ENCODE peak calls at places on chromosomes 3 and 15, in seven cellular contexts. One of them, this sample, is unnamed.
A peak's percentile ranks its signal among the peaks of the same experiment; 100 is the strongest.

GRCh38 chr3:52246728-52247454 is 1.3 kb downstream of the PPM1M start:
- DNase-seq in SJSA1: no peak
- DNase-seq in cardiac muscle cell: no peak
- DNase-seq in effector memory CD4-positive, alpha-beta T cell: no peak
- DNase-seq in A549: no peak
- DNase-seq in AG04450: no peak
- DNase-seq in breast epithelium: no peak
- DNase-seq in this sample: no peak

GRCh38 chr3:64291345-64291744 is 66.1 kb upstream of the PRICKLE2 start:
- DNase-seq in A549: peak; percentile 47
- DNase-seq in effector memory CD4-positive, alpha-beta T cell: no peak
- DNase-seq in SJSA1: peak; percentile 46
- DNase-seq in AG04450: peak; percentile 54
- DNase-seq in cardiac muscle cell: peak; percentile 94
- DNase-seq in breast epithelium: no peak
- DNase-seq in this sample: no peak

GRCh38 chr3:48561045-48561736 is 2.4 kb downstream of the UCN2 start:
- DNase-seq in SJSA1: peak; percentile 77
- DNase-seq in breast epithelium: peak; percentile 27
- DNase-seq in cardiac muscle cell: peak; percentile 76
- DNase-seq in A549: no peak
- DNase-seq in AG04450: no peak
- DNase-seq in effector memory CD4-positive, alpha-beta T cell: no peak
- DNase-seq in this sample: peak; percentile 16

GRCh38 chr3:169147246-169148008 is 516.1 kb downstream of the MECOM start:
- DNase-seq in breast epithelium: no peak
- DNase-seq in cardiac muscle cell: peak; percentile 86
- DNase-seq in A549: peak; percentile 25
- DNase-seq in SJSA1: peak; percentile 75
- DNase-seq in AG04450: no peak
- DNase-seq in effector memory CD4-positive, alpha-beta T cell: no peak
- DNase-seq in this sample: no peak

GRCh38 chr3:48899298-48899697 is 616 bp upstream of the SLC25A20 start:
- DNase-seq in AG04450: no peak
- DNase-seq in SJSA1: no peak
- DNase-seq in breast epithelium: no peak
- DNase-seq in effector memory CD4-positive, alpha-beta T cell: no peak
- DNase-seq in A549: no peak
- DNase-seq in cardiac muscle cell: peak; percentile 2
- DNase-seq in this sample: peak; percentile 48

GRCh38 chr3:53478921-53479664 is 15.3 kb upstream of the CACNA1D start:
- DNase-seq in A549: no peak
- DNase-seq in effector memory CD4-positive, alpha-beta T cell: no peak
- DNase-seq in SJSA1: no peak
- DNase-seq in AG04450: no peak
- DNase-seq in breast epithelium: no peak
- DNase-seq in cardiac muscle cell: no peak
- DNase-seq in this sample: no peak

GRCh38 chr15:38707802-38708671 is 143.4 kb upstream of the RASGRP1 start:
- DNase-seq in effector memory CD4-positive, alpha-beta T cell: no peak
- DNase-seq in SJSA1: peak; percentile 63
- DNase-seq in breast epithelium: peak; percentile 23
- DNase-seq in cardiac muscle cell: peak; percentile 76
- DNase-seq in A549: peak; percentile 57
- DNase-seq in AG04450: no peak
- DNase-seq in this sample: peak; percentile 53

GRCh38 chr3:59425371-59425770 is 375.5 kb upstream of the CFAP20DC start:
- DNase-seq in A549: peak; percentile 2
- DNase-seq in effector memory CD4-positive, alpha-beta T cell: no peak
- DNase-seq in breast epithelium: no peak
- DNase-seq in SJSA1: peak; percentile 49
- DNase-seq in cardiac muscle cell: peak; percentile 50
- DNase-seq in AG04450: peak; percentile 82
- DNase-seq in this sample: no peak

GRCh38 chr15:80076321-80077318 is 17.1 kb downstream of the ZFAND6 start:
- DNase-seq in SJSA1: no peak
- DNase-seq in cardiac muscle cell: no peak
- DNase-seq in AG04450: no peak
- DNase-seq in A549: no peak
- DNase-seq in breast epithelium: no peak
- DNase-seq in effector memory CD4-positive, alpha-beta T cell: no peak
- DNase-seq in this sample: no peak

GRCh38 chr3:11591401-11592266 is 52.1 kb downstream of the VGLL4 start:
- DNase-seq in SJSA1: peak; percentile 62
- DNase-seq in cardiac muscle cell: peak; percentile 93
- DNase-seq in breast epithelium: peak; percentile 79
- DNase-seq in A549: no peak
- DNase-seq in AG04450: no peak
- DNase-seq in effector memory CD4-positive, alpha-beta T cell: no peak
- DNase-seq in this sample: no peak

GRCh38 chr15:101145362-101145761 is 106.5 kb downstream of the CHSY1 start:
- DNase-seq in A549: peak; percentile 27
- DNase-seq in cardiac muscle cell: peak; percentile 36
- DNase-seq in AG04450: no peak
- DNase-seq in effector memory CD4-positive, alpha-beta T cell: no peak
- DNase-seq in SJSA1: peak; percentile 49
- DNase-seq in breast epithelium: no peak
- DNase-seq in this sample: no peak

GRCh38 chr15:76198456-76199105 is 112.7 kb downstream of the ETFA start:
- DNase-seq in effector memory CD4-positive, alpha-beta T cell: no peak
- DNase-seq in AG04450: no peak
- DNase-seq in breast epithelium: no peak
- DNase-seq in cardiac muscle cell: no peak
- DNase-seq in SJSA1: no peak
- DNase-seq in A549: no peak
- DNase-seq in this sample: no peak

GRCh38 chr3:130997291-130997690 is 29.3 kb downstream of the ASTE1 start:
- DNase-seq in SJSA1: no peak
- DNase-seq in cardiac muscle cell: peak; percentile 81
- DNase-seq in breast epithelium: no peak
- DNase-seq in effector memory CD4-positive, alpha-beta T cell: no peak
- DNase-seq in AG04450: no peak
- DNase-seq in A549: no peak
- DNase-seq in this sample: no peak

GRCh38 chr3:157467165-157467564 is 30.5 kb downstream of the PTX3 start:
- DNase-seq in SJSA1: peak; percentile 62
- DNase-seq in cardiac muscle cell: peak; percentile 31
- DNase-seq in effector memory CD4-positive, alpha-beta T cell: no peak
- DNase-seq in breast epithelium: no peak
- DNase-seq in A549: no peak
- DNase-seq in AG04450: no peak
- DNase-seq in this sample: no peak

GRCh38 chr3:24493951-24494615 is 567 bp downstream of the THRB start:
- DNase-seq in AG04450: no peak
- DNase-seq in SJSA1: peak; percentile 57
- DNase-seq in breast epithelium: peak; percentile 70
- DNase-seq in effector memory CD4-positive, alpha-beta T cell: no peak
- DNase-seq in A549: peak; percentile 37
- DNase-seq in cardiac muscle cell: peak; percentile 59
- DNase-seq in this sample: no peak

GRCh38 chr3:116966649-116967048 is 257.1 kb downstream of the TUSC7 start:
- DNase-seq in cardiac muscle cell: no peak
- DNase-seq in effector memory CD4-positive, alpha-beta T cell: no peak
- DNase-seq in AG04450: no peak
- DNase-seq in breast epithelium: no peak
- DNase-seq in A549: no peak
- DNase-seq in SJSA1: no peak
- DNase-seq in this sample: no peak

GRCh38 chr15:62758126-62758951 is 284.2 kb upstream of the TPM1 start:
- DNase-seq in AG04450: no peak
- DNase-seq in A549: peak; percentile 41
- DNase-seq in breast epithelium: peak; percentile 37
- DNase-seq in SJSA1: peak; percentile 70
- DNase-seq in cardiac muscle cell: peak; percentile 93
- DNase-seq in effector memory CD4-positive, alpha-beta T cell: no peak
- DNase-seq in this sample: no peak
- H3K4me3 ChIP-seq in AG04450: peak overlapping the region; percentile 10
- H3K4me3 ChIP-seq in A549: no peak overlapping the region
- H3K4me3 ChIP-seq in breast epithelium: no peak overlapping the region
- H3K4me3 ChIP-seq in SJSA1: no peak overlapping the region
- H3K4me3 ChIP-seq in cardiac muscle cell: no peak overlapping the region
- H3K4me3 ChIP-seq in effector memory CD4-positive, alpha-beta T cell: no peak overlapping the region
- H3K4me3 ChIP-seq in this sample: no peak overlapping the region

GRCh38 chr3:126266291-126266840 is 86.0 kb upstream of the ALDH1L1 start:
- DNase-seq in A549: peak; percentile 11
- DNase-seq in cardiac muscle cell: peak; percentile 60
- DNase-seq in AG04450: no peak
- DNase-seq in effector memory CD4-positive, alpha-beta T cell: no peak
- DNase-seq in SJSA1: no peak
- DNase-seq in breast epithelium: peak; percentile 66
- DNase-seq in this sample: no peak
- H3K9me3 ChIP-seq in A549: no peaks in the 10 kb centered on the region
- H3K9me3 ChIP-seq in cardiac muscle cell: no peaks in the 10 kb centered on the region
- H3K9me3 ChIP-seq in AG04450: peaks cover 4% of the 10 kb centered on the region
- H3K9me3 ChIP-seq in effector memory CD4-positive, alpha-beta T cell: no peaks in the 10 kb centered on the region
- H3K9me3 ChIP-seq in SJSA1: no peaks in the 10 kb centered on the region
- H3K9me3 ChIP-seq in breast epithelium: no peaks in the 10 kb centered on the region
- H3K9me3 ChIP-seq in this sample: no peaks in the 10 kb centered on the region

DNA sequence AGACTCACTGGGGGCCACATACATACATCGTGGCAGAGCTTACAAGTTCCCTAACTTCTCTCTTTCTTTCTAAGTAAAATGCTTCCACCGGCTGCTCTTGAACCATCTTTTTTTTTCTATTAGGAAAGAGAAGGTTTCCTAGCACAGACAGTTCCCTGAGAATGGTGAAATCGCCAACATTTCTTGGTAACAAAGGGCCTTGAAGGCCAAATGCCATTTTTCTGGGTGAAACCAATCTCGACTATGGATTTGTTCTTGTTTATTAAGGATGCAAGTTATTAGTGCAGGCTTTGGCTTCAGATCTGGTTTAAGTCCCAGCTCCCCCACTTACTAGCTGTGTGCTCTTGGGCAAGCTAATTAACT is 3.0 kb downstream of the LMCD1 start:
- DNase-seq in SJSA1: no peak
- DNase-seq in breast epithelium: no peak
- DNase-seq in AG04450: no peak
- DNase-seq in cardiac muscle cell: no peak
- DNase-seq in effector memory CD4-positive, alpha-beta T cell: no peak
- DNase-seq in A549: no peak
- DNase-seq in this sample: no peak
- H3K4me3 ChIP-seq in SJSA1: no peak overlapping the region
- H3K4me3 ChIP-seq in breast epithelium: peak overlapping the region; percentile 35
- H3K4me3 ChIP-seq in AG04450: peak overlapping the region; percentile 56
- H3K4me3 ChIP-seq in cardiac muscle cell: no peak overlapping the region
- H3K4me3 ChIP-seq in effector memory CD4-positive, alpha-beta T cell: no peak overlapping the region
- H3K4me3 ChIP-seq in A549: no peak overlapping the region
- H3K4me3 ChIP-seq in this sample: no peak overlapping the region

GRCh38 chr15:25236861-25237155 is 202.0 kb downstream of the UBE3A start:
- DNase-seq in A549: no peak
- DNase-seq in effector memory CD4-positive, alpha-beta T cell: no peak
- DNase-seq in breast epithelium: no peak
- DNase-seq in AG04450: no peak
- DNase-seq in SJSA1: no peak
- DNase-seq in cardiac muscle cell: no peak
- DNase-seq in this sample: no peak
- H3K9me3 ChIP-seq in A549: no peaks in the 10 kb centered on the region
- H3K9me3 ChIP-seq in effector memory CD4-positive, alpha-beta T cell: no peaks in the 10 kb centered on the region
- H3K9me3 ChIP-seq in breast epithelium: peaks cover 70% of the 10 kb centered on the region
- H3K9me3 ChIP-seq in AG04450: peaks cover 98% of the 10 kb centered on the region
- H3K9me3 ChIP-seq in SJSA1: no peaks in the 10 kb centered on the region
- H3K9me3 ChIP-seq in cardiac muscle cell: no peaks in the 10 kb centered on the region
- H3K9me3 ChIP-seq in this sample: no peaks in the 10 kb centered on the region

GRCh38 chr3:152283492-152284381 is 15.0 kb downstream of the MBNL1 start:
- DNase-seq in breast epithelium: no peak
- DNase-seq in AG04450: no peak
- DNase-seq in A549: no peak
- DNase-seq in effector memory CD4-positive, alpha-beta T cell: no peak
- DNase-seq in cardiac muscle cell: no peak
- DNase-seq in SJSA1: no peak
- DNase-seq in this sample: no peak
- H3K4me3 ChIP-seq in breast epithelium: no peak overlapping the region
- H3K4me3 ChIP-seq in AG04450: no peak overlapping the region
- H3K4me3 ChIP-seq in A549: no peak overlapping the region
- H3K4me3 ChIP-seq in effector memory CD4-positive, alpha-beta T cell: no peak overlapping the region
- H3K4me3 ChIP-seq in cardiac muscle cell: no peak overlapping the region
- H3K4me3 ChIP-seq in SJSA1: no peak overlapping the region
- H3K4me3 ChIP-seq in this sample: no peak overlapping the region

GRCh38 chr15:45027220-45027619 is 4.2 kb downstream of the SORD start:
- DNase-seq in SJSA1: no peak
- DNase-seq in breast epithelium: no peak
- DNase-seq in effector memory CD4-positive, alpha-beta T cell: no peak
- DNase-seq in A549: no peak
- DNase-seq in AG04450: no peak
- DNase-seq in cardiac muscle cell: no peak
- DNase-seq in this sample: no peak
- H3K9me3 ChIP-seq in SJSA1: no peaks in the 10 kb centered on the region
- H3K9me3 ChIP-seq in breast epithelium: no peaks in the 10 kb centered on the region
- H3K9me3 ChIP-seq in effector memory CD4-positive, alpha-beta T cell: no peaks in the 10 kb centered on the region
- H3K9me3 ChIP-seq in A549: no peaks in the 10 kb centered on the region
- H3K9me3 ChIP-seq in AG04450: peaks cover 3% of the 10 kb centered on the region
- H3K9me3 ChIP-seq in cardiac muscle cell: no peaks in the 10 kb centered on the region
- H3K9me3 ChIP-seq in this sample: no peaks in the 10 kb centered on the region

DNA sequence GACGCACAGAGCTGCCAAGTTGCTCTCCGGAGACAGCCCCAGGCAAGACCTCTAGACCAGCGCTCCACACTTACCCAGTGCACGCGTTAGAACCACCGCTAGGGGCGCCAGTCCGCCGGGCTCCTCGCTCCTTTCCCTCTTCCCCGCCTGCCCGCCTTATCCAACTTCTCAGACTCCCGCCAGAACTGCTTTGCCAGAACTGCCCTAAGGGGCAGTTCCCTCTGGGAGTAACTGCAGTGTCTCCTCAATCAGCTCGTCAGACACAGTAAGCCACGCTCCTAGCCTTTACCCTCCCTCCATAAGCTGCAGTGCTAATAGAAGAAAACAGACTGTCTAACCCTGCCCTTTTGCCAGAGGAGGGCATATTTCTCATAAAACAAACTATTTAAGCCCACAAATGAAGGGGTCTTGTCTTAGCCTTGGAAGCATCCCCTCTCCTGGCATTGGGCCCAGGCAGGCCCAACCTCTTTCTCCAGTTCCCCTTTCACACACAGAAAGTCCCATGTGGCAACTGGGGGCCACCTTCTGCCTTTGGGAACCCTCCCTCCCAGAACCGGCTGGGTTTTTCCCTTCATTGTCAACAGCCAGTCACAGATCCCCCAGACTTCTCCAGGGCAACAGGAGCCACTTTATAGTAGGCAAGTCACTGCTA is 3.7 kb downstream of the BMF start:
- DNase-seq in cardiac muscle cell: peak; percentile 93
- DNase-seq in SJSA1: peak; percentile 92
- DNase-seq in breast epithelium: peak; percentile 85
- DNase-seq in AG04450: no peak
- DNase-seq in A549: peak; percentile 78
- DNase-seq in effector memory CD4-positive, alpha-beta T cell: peak; percentile 53
- DNase-seq in this sample: peak; percentile 63
- H3K4me3 ChIP-seq in cardiac muscle cell: no peak overlapping the region
- H3K4me3 ChIP-seq in SJSA1: no peak overlapping the region
- H3K4me3 ChIP-seq in breast epithelium: peak overlapping the region; percentile 12
- H3K4me3 ChIP-seq in AG04450: no peak overlapping the region
- H3K4me3 ChIP-seq in A549: no peak overlapping the region
- H3K4me3 ChIP-seq in effector memory CD4-positive, alpha-beta T cell: peak overlapping the region; percentile 36
- H3K4me3 ChIP-seq in this sample: peak overlapping the region; percentile 17

GRCh38 chr15:27127834-27128570 is 157.0 kb downstream of the GABRG3 start:
- DNase-seq in SJSA1: no peak
- DNase-seq in cardiac muscle cell: no peak
- DNase-seq in A549: no peak
- DNase-seq in breast epithelium: no peak
- DNase-seq in effector memory CD4-positive, alpha-beta T cell: no peak
- DNase-seq in AG04450: no peak
- DNase-seq in this sample: no peak
- H3K9me3 ChIP-seq in SJSA1: no peaks in the 10 kb centered on the region
- H3K9me3 ChIP-seq in cardiac muscle cell: no peaks in the 10 kb centered on the region
- H3K9me3 ChIP-seq in A549: peaks cover 4% of the 10 kb centered on the region
- H3K9me3 ChIP-seq in breast epithelium: no peaks in the 10 kb centered on the region
- H3K9me3 ChIP-seq in effector memory CD4-positive, alpha-beta T cell: no peaks in the 10 kb centered on the region
- H3K9me3 ChIP-seq in AG04450: peaks cover 13% of the 10 kb centered on the region
- H3K9me3 ChIP-seq in this sample: no peaks in the 10 kb centered on the region

This sample was measured in CD4-positive, alpha-beta memory T cell.